ENCODE peak calls at places on chromosome 9, in ten cellular contexts. Q is cardiac muscle cell; W is hepatic stellate cell; E is CD8-positive, alpha-beta memory T cell; Y is H7; D is activated CD4-positive, alpha-beta T cell treated with anti-CD3 and anti-CD28 coated beads, Interleukin-2, amount 50 U/mL, for 1 hour; J is stimulated activated CD8-positive, alpha-beta memory T cell treated with anti-CD3 and anti-CD28 coated beads, Interleukin-2, amount 100 ng/mL, for 1 hour; O is ELF-1; X is astrocyte of the spinal cord; P is EL. V is an unnamed sample.

GRCh38 chr9:22124263-22125011 is 115.3 kb upstream of the CDKN2B start:
- DNase-seq in O (no peak), X (no peak), E (no peak), W (no peak), J (no peak), Y (no peak), D (no peak), Q (no peak), P (peak; percentile 38), V (no peak)

GRCh38 chr9:121576281-121577075 is 75.0 kb upstream of the DAB2IP start:
- DNase-seq in X (no peak), O (peak; percentile 68), Q (no peak), E (no peak), W (no peak), Y (peak; percentile 46), D (no peak), P (no peak), J (no peak), V (no peak)

GRCh38 chr9:91963711-91964240 is 13.7 kb upstream of the ROR2 start:
- DNase-seq in X (no peak), J (no peak), D (no peak), E (no peak), W (no peak), Y (no peak), O (peak; percentile 12), Q (no peak), P (no peak), V (no peak)

GRCh38 chr9:20732118-20732517 is 48.1 kb downstream of the FOCAD start:
- DNase-seq in W (no peak), J (no peak), O (no peak), Y (no peak), X (peak; percentile 80), Q (peak; percentile 68), E (no peak), D (no peak), P (peak; percentile 83), V (no peak)

GRCh38 chr9:117414220-117414905 is 494 bp downstream of the ASTN2 start:
- DNase-seq in W (peak; percentile 26), J (no peak), E (no peak), Y (peak; percentile 79), Q (peak; percentile 12), O (peak; percentile 26), X (no peak), P (peak; percentile 7), D (no peak), V (peak; percentile 80)

GRCh38 chr9:104346645-104347175 is 157.4 kb upstream of the OR13F1 start:
- DNase-seq in O (no peak), Q (no peak), J (no peak), Y (no peak), W (no peak), E (no peak), P (no peak), X (no peak), D (no peak), V (no peak)

GRCh38 chr9:125203259-125203658 is 2.9 kb downstream of the RABEPK start:
- DNase-seq in E (no peak), W (peak; percentile 19), D (no peak), O (no peak), P (peak; percentile 11), Q (no peak), J (no peak), Y (no peak), X (no peak), V (no peak)

GRCh38 chr9:122835313-122835731 is 6.9 kb upstream of the PDCL start:
- DNase-seq in Q (no peak), Y (peak; percentile 78), D (no peak), P (no peak), E (no peak), X (no peak), W (no peak), J (no peak), O (no peak), V (peak; percentile 51)

GRCh38 chr9:2704504-2704903 is 12.8 kb upstream of the KCNV2 start:
- DNase-seq in Q (no peak), W (no peak), O (no peak), E (no peak), P (no peak), Y (no peak), X (peak; percentile 14), D (no peak), J (no peak), V (no peak)

GRCh38 chr9:124757589-124757988 is 13.5 kb downstream of the NR6A1 start:
- DNase-seq in O (no peak), Y (no peak), X (no peak), Q (no peak), E (no peak), J (no peak), P (no peak), W (no peak), D (no peak), V (no peak)

GRCh38 chr9:94672811-94673487 is 33.6 kb upstream of the FBP1 start:
- DNase-seq in O (no peak), D (no peak), J (no peak), Q (peak; percentile 69), P (peak; percentile 89), E (no peak), Y (no peak), X (peak; percentile 64), W (peak; percentile 41), V (no peak)